ENCODE peak calls at places on chromosome 6, in five cellular contexts. Y, Q, E, S and P are unnamed samples.

GRCh38 chr6:15400572-15401004 is 154.7 kb downstream of the JARID2 start:
- DNase-seq in Y (no peak), Q (no peak), E (no peak), S (no peak), P (peak)

GRCh38 chr6:30942338-30943060 is 1.7 kb downstream of the MUCL3 start:
- DNase-seq in Y (peak), Q (peak), E (no peak), S (peak), P (peak)

GRCh38 chr6:118080547-118080946 is 173.5 kb downstream of the SLC35F1 start:
- DNase-seq in Y (no peak), Q (no peak), E (no peak), S (no peak), P (peak)

GRCh38 chr6:3710403-3710802 is 41.1 kb downstream of the PXDC1 start:
- DNase-seq in Y (no peak), Q (no peak), E (no peak), S (no peak), P (no peak)

GRCh38 chr6:40743226-40743625 is 156.1 kb upstream of the LRFN2 start:
- DNase-seq in Y (no peak), Q (peak), E (no peak), S (no peak), P (no peak)

GRCh38 chr6:92767101-92767500 is 652.3 kb downstream of the EPHA7 start:
- DNase-seq in Y (no peak), Q (no peak), E (no peak), S (no peak), P (no peak)

GRCh38 chr6:136923116-136923953 is 1.2 kb downstream of the SLC35D3 start:
- DNase-seq in Y (no peak), Q (peak), E (no peak), S (no peak), P (no peak)

GRCh38 chr6:105503641-105504040 is 100.8 kb upstream of the PREP start:
- DNase-seq in Y (no peak), Q (no peak), E (no peak), S (no peak), P (no peak)

GRCh38 chr6:130115036-130115435 is 96.7 kb downstream of the L3MBTL3 start:
- DNase-seq in Y (no peak), Q (no peak), E (peak), S (no peak), P (no peak)

GRCh38 chr6:103101267-103101666 is 1707.8 kb downstream of the GRIK2 start:
- DNase-seq in Y (no peak), Q (no peak), E (no peak), S (no peak), P (no peak)

GRCh38 chr6:158266131-158266530 is 46.1 kb upstream of the TULP4 start:
- DNase-seq in Y (no peak), Q (peak), E (no peak), S (no peak), P (no peak)

DNA sequence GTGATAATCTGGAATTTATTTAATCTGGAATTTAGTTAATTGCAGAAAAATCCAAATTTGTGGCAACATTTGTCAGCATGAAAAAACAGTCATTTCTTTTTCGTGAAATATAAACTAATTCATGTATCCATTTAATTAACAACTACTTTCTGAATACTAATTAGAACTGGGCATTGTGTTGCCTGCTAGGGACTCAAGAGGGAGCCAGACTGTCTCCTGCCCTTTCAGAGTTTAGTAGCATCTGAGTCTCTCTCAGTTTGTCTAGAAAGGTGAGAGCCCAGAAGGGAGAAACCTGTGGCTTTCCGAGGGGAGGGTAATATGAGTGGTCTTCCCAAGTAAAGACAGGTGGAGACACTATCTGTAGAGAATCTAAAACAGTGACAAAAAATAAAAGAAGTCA is 210.9 kb upstream of the HDDC2 start:
- DNase-seq in Y (no peak), Q (no peak), E (no peak), S (peak), P (peak)
- TF ChIP-seq SUZ12 in Y (no peak), Q (no peak), E (no peak), S (no peak), P (no peak)

DNA sequence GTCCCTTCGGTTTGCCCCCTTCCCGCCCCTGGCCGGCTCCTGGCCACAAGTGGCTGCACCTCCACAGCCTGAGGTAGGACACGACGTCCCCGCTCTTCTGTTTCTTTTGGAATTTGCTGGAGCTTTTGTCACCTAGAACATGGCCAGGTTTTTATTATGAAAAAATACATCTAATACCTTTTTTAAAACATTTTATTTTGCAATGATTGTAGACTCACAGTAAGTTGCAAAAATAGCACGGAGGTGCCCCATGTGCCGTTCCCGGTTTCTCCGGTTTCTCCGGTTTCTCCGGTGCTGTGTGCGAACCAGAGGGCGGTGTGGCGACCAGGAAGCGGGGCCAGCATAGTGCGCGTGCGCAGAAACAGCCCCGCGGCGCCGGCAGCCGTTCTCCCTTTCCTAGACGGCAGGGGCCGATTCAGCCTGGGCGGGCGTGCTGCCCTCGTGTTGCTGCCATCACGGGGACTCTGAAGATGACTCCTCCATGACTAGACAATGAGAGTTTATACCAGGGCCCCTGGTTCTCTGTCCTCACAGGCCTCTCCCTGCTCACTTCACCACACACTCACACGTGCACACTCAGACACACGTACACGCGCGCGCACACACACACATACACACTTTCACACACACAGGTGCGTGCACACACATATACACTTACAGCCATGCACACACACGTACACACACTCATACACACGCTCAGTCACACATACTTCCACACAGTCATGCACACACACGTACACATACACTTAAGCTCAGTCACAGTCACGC is 102.1 kb downstream of the TMEM242 start:
- DNase-seq in Y (no peak), Q (peak), E (peak), S (peak), P (no peak)
- TF ChIP-seq SUZ12 in Y (no peak), Q (no peak), E (no peak), S (no peak), P (no peak)

GRCh38 chr6:47234258-47234933 is 75.3 kb downstream of the TNFRSF21 start:
- DNase-seq in Y (no peak), Q (no peak), E (no peak), S (no peak), P (no peak)
- TF ChIP-seq SUZ12 in Y (no peak), Q (no peak), E (no peak), S (no peak), P (no peak)

DNA sequence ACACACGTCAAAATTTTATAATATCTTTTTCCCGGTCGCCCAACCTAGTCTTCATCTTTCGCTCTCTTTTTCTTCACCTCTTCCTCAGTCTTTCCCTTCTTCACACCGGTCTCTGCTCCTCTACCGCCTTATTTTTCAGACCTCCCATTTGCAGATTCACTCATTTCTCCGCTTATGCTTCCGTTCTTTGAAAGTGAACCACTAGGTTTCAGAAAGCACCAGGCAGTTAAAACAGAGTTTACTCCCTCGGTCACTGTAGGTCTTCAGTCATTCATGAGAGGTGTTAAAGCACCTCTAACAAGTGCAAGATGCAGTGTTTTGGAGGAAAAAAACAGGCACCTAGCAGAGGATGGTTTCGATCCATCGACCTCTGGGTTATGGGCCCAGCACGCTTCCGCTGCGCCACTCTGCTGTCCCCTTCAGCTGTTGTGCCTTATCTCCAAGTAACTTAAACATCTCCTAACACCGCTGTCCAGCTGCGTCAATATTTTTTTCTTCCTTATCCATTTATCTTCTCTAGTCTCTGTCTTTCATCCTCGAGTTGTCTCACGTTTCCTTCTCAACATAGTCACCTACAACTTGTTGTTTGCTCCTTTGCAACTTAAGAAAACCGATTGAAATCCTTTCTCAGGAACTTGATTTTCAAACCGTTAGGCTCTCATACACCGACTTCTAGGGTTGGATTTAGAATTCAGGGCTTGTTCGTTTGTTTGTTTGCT is 119.7 kb upstream of the ZNF184 start:
- DNase-seq in Y (no peak), Q (peak), E (peak), S (peak), P (peak)
- TF ChIP-seq SUZ12 in Y (no peak), Q (no peak), E (no peak), S (no peak), P (no peak)

GRCh38 chr6:32151885-32152311 is at the start of gene PRRT1:
- DNase-seq in Y (no peak), Q (peak), E (no peak), S (no peak), P (no peak)
- TF ChIP-seq SUZ12 in Y (no peak), Q (no peak), E (no peak), S (no peak), P (no peak)

DNA sequence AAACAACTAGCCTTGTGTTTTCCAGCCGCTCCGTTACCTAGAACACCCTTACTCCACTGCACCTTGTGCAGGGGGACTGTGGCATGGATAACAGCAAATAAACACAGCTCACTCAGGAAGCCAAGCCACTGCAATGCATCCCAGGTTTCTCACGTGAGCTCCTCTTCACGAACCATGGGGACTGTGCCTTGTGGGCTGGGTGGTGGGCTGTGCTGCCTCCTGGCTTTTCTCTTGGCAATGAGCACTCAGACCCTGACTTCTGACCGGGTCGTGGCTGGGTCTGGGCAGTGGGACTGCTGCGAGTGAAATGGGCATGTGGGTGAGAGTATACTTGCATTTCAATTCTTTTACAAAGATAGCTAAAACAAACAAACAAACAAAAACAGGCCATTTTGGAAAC is 120.1 kb downstream of the ARMC2 start:
- DNase-seq in Y (no peak), Q (no peak), E (no peak), S (no peak), P (no peak)
- TF ChIP-seq SUZ12 in Y (no peak), Q (no peak), E (no peak), S (no peak), P (no peak)